ENCODE peak calls at places on chromosomes 11 and 22, in four cellular contexts. U, J, Y and B are unnamed samples.
A peak's percentile ranks its signal among the peaks of the same experiment; 100 is the strongest.

GRCh38 chr11:110735431-110736157 is 23.4 kb upstream of the ARHGAP20 start:
- DNase-seq in J (no peak), U (no peak), Y (no peak), B (no peak)

GRCh38 chr22:45968751-45969413 is 8.1 kb downstream of the WNT7B start:
- DNase-seq in Y (peak; percentile 67), U (peak; percentile 92), J (no peak), B (no peak)

GRCh38 chr11:65479184-65480145 is 19.4 kb upstream of the MALAT1 start:
- DNase-seq in U (peak; percentile 95), Y (peak; percentile 97), J (peak; percentile 76), B (no peak)

GRCh38 chr11:125313271-125314222 is 149.0 kb downstream of the PKNOX2 start:
- DNase-seq in Y (no peak), U (peak; percentile 65), J (no peak), B (no peak)

GRCh38 chr11:126421243-126421642 is 65.8 kb downstream of the ST3GAL4 start:
- DNase-seq in Y (no peak), J (no peak), U (no peak), B (no peak)

GRCh38 chr11:131955901-131956300 is 585.5 kb downstream of the NTM start:
- DNase-seq in Y (no peak), U (no peak), J (no peak), B (no peak)

GRCh38 chr22:29503811-29504372 is 23.9 kb downstream of the NEFH start:
- DNase-seq in U (peak; percentile 79), Y (peak; percentile 82), J (no peak), B (no peak)

GRCh38 chr22:46192210-46192993 is 42.1 kb downstream of the PPARA start:
- DNase-seq in U (no peak), J (no peak), Y (no peak), B (no peak)

GRCh38 chr11:103487113-103487512 is 377.9 kb downstream of the DYNC2H1 start:
- DNase-seq in J (no peak), U (no peak), Y (no peak), B (no peak)

GRCh38 chr11:87425391-87425790 is 387.7 kb downstream of the TMEM135 start:
- DNase-seq in U (peak; percentile 59), J (no peak), Y (no peak), B (no peak)

GRCh38 chr11:32864555-32864954 is 28.1 kb upstream of the QSER1 start:
- DNase-seq in J (no peak), Y (no peak), U (no peak), B (no peak)

GRCh38 chr22:33831651-33832050 is 88.6 kb downstream of the LARGE1 start:
- DNase-seq in U (no peak), Y (no peak), J (no peak), B (no peak)

GRCh38 chr11:24781288-24781687 is 284.4 kb downstream of the LUZP2 start:
- DNase-seq in U (no peak), Y (no peak), J (no peak), B (no peak)

GRCh38 chr11:36015806-36016205 is 71.9 kb downstream of the LDLRAD3 start:
- DNase-seq in Y (no peak), U (no peak), J (no peak), B (no peak)

GRCh38 chr11:36617543-36617942 is 19.5 kb upstream of the RAG2 start:
- DNase-seq in J (no peak), U (no peak), Y (no peak), B (no peak)

GRCh38 chr11:129368889-129369672 is 6.6 kb upstream of the BARX2 start:
- DNase-seq in U (no peak), Y (no peak), J (no peak), B (no peak)

GRCh38 chr22:50528682-50529415 is 963 bp downstream of the TYMP start:
- DNase-seq in J (no peak), U (no peak), Y (peak; percentile 9), B (no peak)

GRCh38 chr22:36439481-36440271 is 41.8 kb downstream of the TXN2 start:
- DNase-seq in Y (peak; percentile 98), J (no peak), U (peak; percentile 97), B (no peak)

GRCh38 chr22:41857160-41857859 is 24.4 kb downstream of the SREBF2 start:
- DNase-seq in Y (peak; percentile 72), J (peak; percentile 73), U (peak; percentile 72), B (peak; percentile 37)

GRCh38 chr11:65425105-65425970 is 2.7 kb downstream of the NEAT1 start:
- DNase-seq in U (peak; percentile 78), J (peak; percentile 41), Y (peak; percentile 81), B (no peak)

GRCh38 chr11:35153280-35153679 is 14.3 kb downstream of the CD44 start:
- DNase-seq in Y (no peak), U (no peak), J (no peak), B (no peak)

GRCh38 chr11:82556210-82556609 is 177.5 kb downstream of the FAM181B start:
- DNase-seq in J (no peak), U (no peak), Y (no peak), B (no peak)

GRCh38 chr11:36425593-36426206 is 84.4 kb downstream of the TRAF6 start:
- DNase-seq in Y (no peak), U (peak; percentile 52), J (no peak), B (no peak)

GRCh38 chr22:32535531-32536190 is 61.0 kb downstream of the FBXO7 start:
- DNase-seq in U (no peak), J (no peak), Y (no peak), B (no peak)

GRCh38 chr11:121936375-121936774 is 179.6 kb downstream of the BLID start:
- DNase-seq in U (peak; percentile 54), Y (no peak), J (no peak), B (no peak)

GRCh38 chr11:104968856-104969776 is 742 bp upstream of the CASP4 start:
- DNase-seq in J (peak; percentile 67), Y (peak; percentile 32), U (peak; percentile 34), B (no peak)

GRCh38 chr22:29997516-29997915 is 82.7 kb upstream of the HORMAD2 start:
- DNase-seq in Y (no peak), U (no peak), J (no peak), B (no peak)

GRCh38 chr22:35923026-35923425 is 105.6 kb downstream of the RBFOX2 start:
- DNase-seq in U (no peak), J (no peak), Y (no peak), B (no peak)

GRCh38 chr11:111694851-111695250 is 71.3 kb downstream of the PPP2R1B start:
- DNase-seq in J (no peak), Y (peak; percentile 90), U (peak; percentile 99), B (no peak)

GRCh38 chr11:79045018-79045787 is 395.6 kb downstream of the TENM4 start:
- DNase-seq in U (no peak), J (no peak), Y (no peak), B (no peak)

DNA sequence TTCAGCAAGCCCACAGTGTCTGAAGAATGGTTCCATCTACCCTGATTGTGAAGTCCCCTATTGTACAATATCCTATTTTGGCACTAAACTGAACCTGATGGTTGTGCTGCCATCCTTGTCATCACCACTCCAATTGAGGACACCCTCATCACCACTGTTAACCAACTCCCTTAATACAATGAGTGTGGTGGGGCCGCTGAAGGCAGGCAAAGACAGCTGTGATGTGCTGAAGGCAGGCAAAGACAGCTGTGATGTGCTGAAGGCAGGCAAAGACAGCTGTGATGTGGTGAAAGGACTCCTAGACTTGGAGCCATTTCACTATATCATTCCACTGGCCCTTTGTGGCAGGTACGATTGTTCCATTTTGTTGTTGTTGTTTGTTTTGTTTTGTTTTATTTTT is 481.6 kb downstream of the SOX6 start:
- DNase-seq in U (no peak), J (no peak), Y (no peak), B (no peak)
- H4K91ac ChIP-seq in U (no peak overlapping the region), J (no peak overlapping the region), Y (no peak overlapping the region), B (no peak overlapping the region)

GRCh38 chr11:61158691-61159381 is 2.4 kb downstream of the VPS37C start:
- DNase-seq in Y (peak; percentile 90), U (peak; percentile 89), J (no peak), B (no peak)

GRCh38 chr11:61163714-61164609 is 2.7 kb upstream of the VPS37C start:
- DNase-seq in J (no peak), Y (no peak), U (no peak), B (no peak)

GRCh38 chr11:61160487-61161189 is 588 bp downstream of the VPS37C start:
- DNase-seq in J (no peak), U (no peak), Y (peak; percentile 49), B (no peak)

GRCh38 chr11:61162092-61162935 is 1.1 kb upstream of the VPS37C start:
- DNase-seq in U (peak; percentile 44), J (no peak), Y (peak; percentile 17), B (no peak)

DNA sequence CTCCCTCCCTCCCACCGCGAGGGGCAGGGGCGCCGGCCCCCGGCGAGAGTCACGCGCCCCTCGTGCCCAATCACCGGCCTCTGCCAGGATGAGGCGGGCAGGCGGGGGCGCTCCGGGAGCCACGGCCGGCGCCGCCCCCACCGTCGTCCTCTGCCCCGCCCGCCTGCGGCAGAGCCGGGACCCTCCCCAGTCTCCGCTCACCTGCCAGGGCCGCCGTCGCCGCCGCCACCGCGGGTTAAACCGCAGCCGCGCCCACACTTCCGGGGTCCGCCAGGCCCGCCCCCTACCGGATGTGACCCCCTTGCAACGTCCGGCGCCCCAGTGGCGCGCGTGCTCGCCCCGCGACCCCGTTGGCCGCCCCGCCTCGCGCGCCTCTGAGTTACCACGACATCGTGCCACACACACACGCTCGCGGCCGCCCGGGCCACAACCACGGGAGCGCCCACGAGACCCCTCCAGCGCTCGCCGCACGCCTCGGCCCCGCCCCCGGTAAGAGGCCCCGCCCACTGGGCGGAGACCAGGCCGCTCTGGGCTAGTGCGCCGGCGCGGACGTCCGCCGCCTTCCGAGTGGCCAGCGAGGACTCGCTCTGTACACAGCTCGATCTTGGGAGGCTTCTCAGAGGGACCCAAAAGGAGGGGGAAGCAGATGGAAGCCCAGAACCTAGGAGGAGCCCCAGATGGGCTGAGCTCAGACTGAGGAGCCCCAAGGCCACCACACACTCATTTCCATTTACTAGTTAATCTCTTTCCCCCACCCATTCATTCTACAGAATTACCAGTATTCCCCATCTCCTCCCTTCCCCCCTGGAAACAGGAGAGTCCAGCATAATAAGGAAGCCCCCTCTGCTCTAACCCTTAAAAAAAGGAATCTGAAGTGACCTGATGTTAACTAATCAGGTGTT is at the start of gene VPS37C:
- DNase-seq in U (peak; percentile 83), Y (peak; percentile 90), J (peak; percentile 89), B (peak; percentile 91)
- H4K91ac ChIP-seq in U (peak within 1 kb of the TSS; percentile 96), Y (peak within 1 kb of the TSS; percentile 88), J (no peak within 1 kb of the TSS), B (no peak within 1 kb of the TSS)

GRCh38 chr11:19526119-19526518 is 186.5 kb upstream of the NAV2 start:
- DNase-seq in J (no peak), Y (peak; percentile 7), U (no peak), B (no peak)

GRCh38 chr11:19524171-19524671 is 188.4 kb upstream of the NAV2 start:
- DNase-seq in U (peak; percentile 8), Y (peak; percentile 49), J (no peak), B (no peak)

GRCh38 chr11:19525276-19525675 is 187.4 kb upstream of the NAV2 start:
- DNase-seq in U (no peak), J (no peak), Y (no peak), B (no peak)

GRCh38 chr11:19530505-19530904 is 182.1 kb upstream of the NAV2 start:
- DNase-seq in Y (no peak), U (no peak), J (no peak), B (no peak)

GRCh38 chr11:19525714-19526113 is 186.9 kb upstream of the NAV2 start:
- DNase-seq in U (no peak), J (no peak), Y (no peak), B (no peak)
- H4K91ac ChIP-seq in U (no peak overlapping the region), J (no peak overlapping the region), Y (no peak overlapping the region), B (no peak overlapping the region)

DNA sequence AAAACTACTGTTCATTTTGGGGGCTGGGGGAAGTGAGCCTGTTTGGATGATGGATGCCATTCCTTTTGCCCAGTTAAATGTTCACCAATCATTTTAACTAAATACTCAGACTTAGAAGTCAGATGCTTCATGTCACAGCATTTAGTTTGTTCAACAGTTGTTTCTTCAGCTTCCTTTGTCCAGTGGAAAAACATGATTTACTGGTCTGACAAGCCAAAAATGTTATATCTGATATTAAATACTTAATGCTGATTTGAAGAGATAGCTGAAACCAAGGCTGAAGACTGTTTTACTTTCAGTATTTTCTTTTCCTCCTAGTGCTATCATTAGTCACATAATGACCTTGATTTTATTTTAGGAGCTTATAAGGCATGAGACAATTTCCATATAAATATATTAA is 87.1 kb upstream of the BIRC3 start:
- DNase-seq in U (no peak), J (no peak), Y (no peak), B (no peak)
- H4K91ac ChIP-seq in U (no peak overlapping the region), J (no peak overlapping the region), Y (no peak overlapping the region), B (no peak overlapping the region)